ENCODE peak calls at places on chromosome 4, in four cellular contexts. One of them, this sample, is unnamed.

GRCh38 chr4:77349796-77350195 is 192.8 kb downstream of the CCNG2 start:
- DNase-seq in effector memory CD4-positive, alpha-beta T cell: no peak
- DNase-seq in epithelial cell of esophagus: peak
- DNase-seq in kidney tubule cell: peak
- DNase-seq in this sample: no peak

GRCh38 chr4:122661661-122662160 is 40.8 kb upstream of the IL21 start:
- DNase-seq in epithelial cell of esophagus: no peak
- DNase-seq in kidney tubule cell: peak
- DNase-seq in effector memory CD4-positive, alpha-beta T cell: no peak
- DNase-seq in this sample: no peak

GRCh38 chr4:65668201-65669007 is 1.9 kb downstream of the EPHA5 start:
- DNase-seq in epithelial cell of esophagus: peak
- DNase-seq in effector memory CD4-positive, alpha-beta T cell: no peak
- DNase-seq in kidney tubule cell: no peak
- DNase-seq in this sample: no peak

GRCh38 chr4:153335665-153336064 is 8.8 kb upstream of the MND1 start:
- DNase-seq in epithelial cell of esophagus: peak
- DNase-seq in kidney tubule cell: peak
- DNase-seq in effector memory CD4-positive, alpha-beta T cell: no peak
- DNase-seq in this sample: no peak

GRCh38 chr4:139978692-139979091 is 175.3 kb downstream of the MAML3 start:
- DNase-seq in effector memory CD4-positive, alpha-beta T cell: no peak
- DNase-seq in epithelial cell of esophagus: no peak
- DNase-seq in kidney tubule cell: no peak
- DNase-seq in this sample: no peak

GRCh38 chr4:140622333-140622958 is 53.7 kb upstream of the UCP1 start:
- DNase-seq in kidney tubule cell: no peak
- DNase-seq in epithelial cell of esophagus: no peak
- DNase-seq in effector memory CD4-positive, alpha-beta T cell: no peak
- DNase-seq in this sample: no peak

GRCh38 chr4:21512351-21512750 is 436.2 kb downstream of the KCNIP4 start:
- DNase-seq in effector memory CD4-positive, alpha-beta T cell: no peak
- DNase-seq in kidney tubule cell: peak
- DNase-seq in epithelial cell of esophagus: peak
- DNase-seq in this sample: peak

GRCh38 chr4:163991268-163991667 is 496.8 kb downstream of the TMA16 start:
- DNase-seq in kidney tubule cell: peak
- DNase-seq in epithelial cell of esophagus: peak
- DNase-seq in effector memory CD4-positive, alpha-beta T cell: no peak
- DNase-seq in this sample: no peak

GRCh38 chr4:116872308-116872707 is 213.1 kb downstream of the TRAM1L1 start:
- DNase-seq in kidney tubule cell: no peak
- DNase-seq in epithelial cell of esophagus: no peak
- DNase-seq in effector memory CD4-positive, alpha-beta T cell: no peak
- DNase-seq in this sample: no peak

GRCh38 chr4:82201805-82202636 is 171.8 kb downstream of the HNRNPD start:
- DNase-seq in effector memory CD4-positive, alpha-beta T cell: peak
- DNase-seq in kidney tubule cell: peak
- DNase-seq in epithelial cell of esophagus: peak
- DNase-seq in this sample: peak

GRCh38 chr4:2449511-2450392 is 19.2 kb upstream of the RNF4 start:
- DNase-seq in epithelial cell of esophagus: no peak
- DNase-seq in kidney tubule cell: no peak
- DNase-seq in effector memory CD4-positive, alpha-beta T cell: no peak
- DNase-seq in this sample: no peak

GRCh38 chr4:168654206-168655174 is 157.6 kb downstream of the PALLD start:
- DNase-seq in epithelial cell of esophagus: peak
- DNase-seq in kidney tubule cell: peak
- DNase-seq in effector memory CD4-positive, alpha-beta T cell: no peak
- DNase-seq in this sample: no peak

GRCh38 chr4:83113429-83113786 is 1.1 kb downstream of the PLAC8 start:
- DNase-seq in epithelial cell of esophagus: no peak
- DNase-seq in effector memory CD4-positive, alpha-beta T cell: no peak
- DNase-seq in kidney tubule cell: no peak
- DNase-seq in this sample: no peak

GRCh38 chr4:82652062-82652461 is 90.3 kb upstream of the TMEM150C start:
- DNase-seq in effector memory CD4-positive, alpha-beta T cell: no peak
- DNase-seq in kidney tubule cell: peak
- DNase-seq in epithelial cell of esophagus: peak
- DNase-seq in this sample: no peak

GRCh38 chr4:145808021-145808650 is 128.2 kb downstream of the C4orf51 start:
- DNase-seq in kidney tubule cell: peak
- DNase-seq in effector memory CD4-positive, alpha-beta T cell: no peak
- DNase-seq in epithelial cell of esophagus: peak
- DNase-seq in this sample: no peak

GRCh38 chr4:4575284-4576211 is 33.7 kb upstream of the STX18 start:
- DNase-seq in epithelial cell of esophagus: peak
- DNase-seq in effector memory CD4-positive, alpha-beta T cell: peak
- DNase-seq in kidney tubule cell: peak
- DNase-seq in this sample: peak

GRCh38 chr4:43277003-43277402 is 384.5 kb downstream of the GRXCR1 start:
- DNase-seq in epithelial cell of esophagus: peak
- DNase-seq in effector memory CD4-positive, alpha-beta T cell: no peak
- DNase-seq in kidney tubule cell: no peak
- DNase-seq in this sample: no peak